ENCODE peak calls at places on chromosomes 4 and X, in six cellular contexts. G is GM12865, C is heart left ventricle, N is keratinocyte, S is heart right ventricle, U is skeletal muscle cell. V is an unnamed sample.

GRCh38 chrX:83847339-83847738 is 13.6 kb upstream of the CYLC1 start:
- DNase-seq in S (no peak), G (no peak), N (no peak), U (no peak), C (no peak), V (no peak)

GRCh38 chr4:157048248-157048647 is 27.7 kb upstream of the GLRB start:
- DNase-seq in U (peak), S (no peak), N (no peak), G (no peak), C (peak), V (no peak)

GRCh38 chr4:10554694-10555093 is 97.5 kb upstream of the ZNF518B start:
- DNase-seq in S (peak), C (no peak), U (peak), N (peak), G (peak), V (peak)

GRCh38 chr4:98430708-98431403 is 169.7 kb downstream of the RAP1GDS1 start:
- DNase-seq in U (peak), S (no peak), G (no peak), N (peak), C (no peak), V (no peak)

GRCh38 chr4:39043058-39043696 is 11.0 kb upstream of the TMEM156 start:
- DNase-seq in U (no peak), G (no peak), C (no peak), N (no peak), S (no peak), V (no peak)

GRCh38 chrX:11558972-11559371 is 106.7 kb downstream of the ARHGAP6 start:
- DNase-seq in G (peak), S (no peak), C (no peak), N (no peak), U (no peak), V (peak)

GRCh38 chrX:72644946-72645345 is 69.2 kb downstream of the PHKA1 start:
- DNase-seq in U (no peak), G (peak), S (no peak), N (no peak), C (peak), V (no peak)

GRCh38 chr4:17111436-17111835 is 213.0 kb upstream of the LDB2 start:
- DNase-seq in G (no peak), S (no peak), C (no peak), U (no peak), N (no peak), V (no peak)

GRCh38 chr4:166501941-166502382 is 628.9 kb downstream of the TLL1 start:
- DNase-seq in N (no peak), U (no peak), C (no peak), G (peak), S (no peak), V (peak)

GRCh38 chrX:41334866-41335589 is 1.1 kb downstream of the DDX3X start:
- DNase-seq in N (no peak), U (no peak), G (peak), S (peak), C (peak), V (no peak)

GRCh38 chr4:53640576-53641459 is 49.5 kb upstream of the LNX1 start:
- DNase-seq in G (peak), N (no peak), C (no peak), S (no peak), U (no peak), V (no peak)

GRCh38 chrX:69062493-69062892 is 102.8 kb downstream of the PJA1 start:
- DNase-seq in G (no peak), U (no peak), N (no peak), S (no peak), C (no peak), V (no peak)

GRCh38 chrX:8663325-8663724 is 68.6 kb downstream of the ANOS1 start:
- DNase-seq in G (no peak), N (no peak), U (no peak), S (no peak), C (no peak), V (no peak)

GRCh38 chrX:7201481-7201880 is 53.5 kb upstream of the PUDP start:
- DNase-seq in S (no peak), C (no peak), N (no peak), U (no peak), G (no peak), V (no peak)

GRCh38 chrX:29530520-29530919 is 684.8 kb upstream of the MAGEB2 start:
- DNase-seq in N (no peak), U (peak), C (no peak), S (no peak), G (no peak), V (no peak)

GRCh38 chr4:148445071-148445902 is 3.1 kb upstream of the NR3C2 start:
- DNase-seq in C (peak), N (no peak), G (peak), U (no peak), S (peak), V (no peak)

GRCh38 chr4:2937146-2937857 is 25.9 kb downstream of the NOP14 start:
- DNase-seq in U (no peak), G (peak), S (no peak), N (peak), C (no peak), V (no peak)

GRCh38 chr4:105978684-105979296 is 83.5 kb downstream of the NPNT start:
- DNase-seq in U (peak), C (no peak), N (no peak), S (peak), G (no peak), V (no peak)

GRCh38 chr4:186514271-186514950 is 41.0 kb downstream of the MTNR1A start:
- DNase-seq in C (no peak), G (no peak), U (no peak), N (no peak), S (no peak), V (no peak)

GRCh38 chr4:20259707-20260106 is 8.0 kb downstream of the SLIT2 start:
- DNase-seq in C (no peak), S (no peak), G (no peak), N (no peak), U (no peak), V (no peak)

DNA sequence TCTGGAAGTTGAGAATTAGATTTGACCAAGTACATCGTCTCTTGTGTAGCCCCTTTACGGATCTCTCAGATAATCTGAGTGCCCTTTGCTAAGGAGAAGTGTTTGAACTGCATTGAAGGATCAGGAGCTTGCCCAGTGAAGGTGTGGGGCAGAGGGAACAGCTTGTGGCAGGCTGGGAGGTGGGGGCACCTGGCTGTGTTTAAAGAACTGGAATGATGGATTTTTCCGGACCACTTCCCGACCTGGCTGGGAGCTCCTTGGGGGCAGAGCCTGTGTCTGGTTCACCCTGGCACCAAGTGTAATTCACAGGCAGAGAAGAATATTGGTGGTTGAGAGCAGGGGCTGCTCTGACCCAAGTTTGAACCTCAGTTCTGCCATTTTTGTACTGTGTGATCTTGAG is 18.4 kb downstream of the TBC1D14 start:
- DNase-seq in S (no peak), G (no peak), C (no peak), N (no peak), U (no peak), V (no peak)
- H3K4me3 ChIP-seq in S (no peak), G (no peak), C (no peak), N (no peak), U (no peak), V (no peak)

GRCh38 chr4:15649914-15650545 is 5.1 kb downstream of the FBXL5 start:
- DNase-seq in C (no peak), N (no peak), G (peak), U (no peak), S (peak), V (peak)

GRCh38 chr4:15653864-15654391 is 1.2 kb downstream of the FBXL5 start:
- DNase-seq in U (no peak), C (no peak), G (peak), N (no peak), S (no peak), V (no peak)

GRCh38 chr4:15653430-15653829 is 1.7 kb downstream of the FBXL5 start:
- DNase-seq in N (no peak), U (no peak), C (no peak), S (no peak), G (no peak), V (no peak)

GRCh38 chr4:15652191-15652590 is 3.0 kb downstream of the FBXL5 start:
- DNase-seq in C (no peak), N (no peak), G (no peak), U (no peak), S (no peak), V (no peak)

GRCh38 chr4:15651682-15652081 is 3.5 kb downstream of the FBXL5 start:
- DNase-seq in U (no peak), G (peak), N (no peak), S (no peak), C (no peak), V (peak)
- H3K4me3 ChIP-seq in U (no peak), G (peak), N (peak), S (no peak), C (peak), V (no peak)

DNA sequence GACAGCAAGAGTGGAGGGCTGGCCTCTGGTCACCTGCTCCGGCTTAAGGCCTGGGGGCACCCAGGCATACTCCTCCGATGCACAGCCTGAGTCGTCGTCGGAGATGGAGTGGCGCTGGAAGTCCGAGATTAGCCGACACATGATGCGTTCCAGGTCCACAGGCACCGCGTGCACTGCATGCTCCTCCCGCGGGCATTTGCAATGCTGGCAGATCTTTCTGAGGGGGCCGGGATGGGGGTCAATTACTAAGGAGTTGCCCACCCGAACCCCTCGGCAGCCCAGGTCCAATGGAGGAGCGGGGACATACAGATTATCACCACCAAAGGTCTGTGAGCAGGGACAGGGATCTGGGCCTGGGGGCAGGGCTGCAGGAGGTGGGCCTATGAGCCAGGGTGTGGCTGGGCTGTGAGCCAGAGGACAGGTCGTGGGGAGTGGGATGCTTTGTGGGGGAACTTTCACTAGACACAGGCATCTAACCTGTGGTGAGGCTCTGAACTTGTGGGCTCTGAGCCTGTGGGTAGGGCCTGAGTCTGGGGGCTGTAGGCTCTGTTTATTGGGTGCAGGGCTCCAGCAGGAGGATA is 2.4 kb downstream of the PRICKLE3 start:
- DNase-seq in C (no peak), S (no peak), U (no peak), N (no peak), G (no peak), V (no peak)
- H3K4me3 ChIP-seq in C (peak), S (no peak), U (peak), N (peak), G (no peak), V (no peak)

GRCh38 chrX:149491812-149492211 is 13.3 kb downstream of the IDS start:
- DNase-seq in N (no peak), U (no peak), G (no peak), S (no peak), C (no peak), V (no peak)
- H3K4me3 ChIP-seq in N (no peak), U (no peak), G (no peak), S (no peak), C (no peak), V (no peak)

DNA sequence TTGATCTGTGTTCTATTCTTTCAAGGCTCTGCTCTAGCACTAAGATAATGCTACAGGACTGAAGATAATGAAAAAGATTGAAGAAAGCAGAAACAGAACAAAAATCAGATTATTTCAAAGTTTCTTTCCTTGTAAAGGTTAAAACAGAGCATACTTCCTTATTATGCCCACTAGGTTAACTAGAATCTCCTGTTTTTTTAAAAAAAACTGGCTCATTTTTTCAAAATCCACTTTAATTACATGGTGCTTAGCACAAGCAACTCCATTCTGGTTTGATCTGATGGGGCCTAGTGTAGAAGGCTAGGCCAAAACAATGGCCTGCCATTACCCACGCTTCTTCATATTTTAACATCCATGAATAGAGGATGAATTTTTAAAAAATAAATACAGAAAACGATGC is 1.2 kb upstream of the UBA6 start:
- DNase-seq in C (no peak), U (no peak), N (no peak), S (no peak), G (no peak), V (no peak)
- H3K4me3 ChIP-seq in C (no peak), U (peak), N (peak), S (no peak), G (peak), V (peak)

GRCh38 chr4:164287173-164287572 is 466.8 kb upstream of the SMIM31 start:
- DNase-seq in N (no peak), S (no peak), G (no peak), U (no peak), C (no peak), V (no peak)
- H3K4me3 ChIP-seq in N (no peak), S (no peak), G (no peak), U (no peak), C (no peak), V (no peak)

DNA sequence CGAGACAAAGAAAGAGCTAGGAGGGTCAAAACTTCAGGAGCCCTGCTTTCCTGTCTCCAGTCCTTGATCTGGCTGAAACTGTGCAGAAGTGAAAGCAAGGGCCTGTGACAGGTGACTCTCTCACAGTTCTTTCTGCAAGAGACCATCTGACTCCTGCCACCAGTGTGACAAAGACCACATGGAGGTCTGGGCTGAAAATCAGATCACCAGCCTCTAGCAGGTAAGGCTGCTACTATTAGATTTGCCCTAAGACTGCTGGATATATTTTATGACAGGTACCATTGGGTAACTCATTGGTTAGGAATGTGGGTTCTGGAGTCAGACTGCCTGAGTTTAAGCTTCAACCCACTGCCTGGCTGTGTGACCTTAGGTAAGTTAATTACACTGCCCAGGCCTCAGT is 163.3 kb upstream of the SLC7A11 start:
- DNase-seq in U (no peak), G (peak), S (no peak), N (peak), C (no peak), V (no peak)
- H3K4me3 ChIP-seq in U (no peak), G (no peak), S (no peak), N (no peak), C (no peak), V (no peak)

GRCh38 chrX:123962794-123963373 is 1.4 kb downstream of the STAG2 start:
- DNase-seq in S (peak), U (peak), G (peak), N (no peak), C (peak), V (peak)

GRCh38 chrX:123961268-123962005 is at the start of gene STAG2:
- DNase-seq in G (peak), N (no peak), U (peak), C (peak), S (peak), V (peak)

GRCh38 chrX:123962006-123962485 is 540 bp downstream of the STAG2 start:
- DNase-seq in U (no peak), S (no peak), C (no peak), N (no peak), G (peak), V (peak)

GRCh38 chrX:123965712-123966111 is 4.2 kb downstream of the STAG2 start:
- DNase-seq in C (no peak), N (no peak), U (no peak), G (no peak), S (no peak), V (no peak)

GRCh38 chrX:123964155-123964554 is 2.6 kb downstream of the STAG2 start:
- DNase-seq in G (no peak), U (no peak), N (no peak), C (no peak), S (no peak), V (no peak)
- H3K4me3 ChIP-seq in G (peak), U (peak), N (peak), C (peak), S (no peak), V (no peak)

DNA sequence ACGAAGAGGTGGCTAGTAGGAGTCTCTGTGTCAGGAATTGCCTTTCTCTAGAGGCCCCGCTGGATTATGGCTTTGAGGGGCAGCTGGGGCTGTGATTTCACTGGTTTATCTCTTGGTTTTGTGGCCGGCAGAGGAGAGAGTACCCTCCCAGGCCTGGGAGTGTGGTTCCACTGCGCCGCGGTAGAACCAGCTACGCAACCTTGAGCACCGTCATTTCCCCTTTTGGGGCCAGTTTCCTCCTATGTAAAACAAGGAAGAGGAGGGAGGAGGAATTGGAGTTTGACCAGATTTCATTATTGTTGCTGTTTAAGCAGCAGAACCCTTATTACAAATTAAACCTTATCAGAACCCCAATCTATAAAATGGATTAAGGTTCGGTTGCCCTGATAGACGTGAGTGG is 4.4 kb downstream of the SOX3 start:
- DNase-seq in S (no peak), N (no peak), C (no peak), G (no peak), U (no peak), V (no peak)
- H3K4me3 ChIP-seq in S (no peak), N (no peak), C (no peak), G (no peak), U (no peak), V (no peak)

V was measured in Jurkat, Clone E6-1.